ENCODE peak calls at places on chromosomes 11 and 22, in nine cellular contexts. U, A, J, E, X, F, G, Q and V are unnamed samples.

GRCh38 chr11:122758974-122759373 is 79.3 kb upstream of the CRTAM start:
- DNase-seq in U (no peak), A (no peak), J (no peak), E (no peak), X (no peak), F (peak), G (no peak), Q (peak), V (no peak)

GRCh38 chr11:128343870-128344269 is 243.5 kb downstream of the ETS1 start:
- DNase-seq in U (no peak), A (no peak), J (no peak), E (no peak), X (no peak), F (no peak), G (no peak), Q (no peak), V (no peak)

GRCh38 chr11:69227271-69227670 is 66.7 kb upstream of the MYEOV start:
- DNase-seq in U (no peak), A (no peak), J (peak), E (no peak), X (no peak), F (no peak), G (no peak), Q (no peak), V (no peak)

GRCh38 chr11:26951849-26952515 is 41.9 kb upstream of the FIBIN start:
- DNase-seq in U (no peak), A (no peak), J (no peak), E (no peak), X (no peak), F (no peak), G (peak), Q (no peak), V (peak)

GRCh38 chr11:79018371-79018849 is 422.4 kb downstream of the TENM4 start:
- DNase-seq in U (no peak), A (no peak), J (no peak), E (no peak), X (no peak), F (no peak), G (no peak), Q (no peak), V (no peak)

GRCh38 chr11:43992834-43993637 is 50.6 kb downstream of the C11orf96 start:
- DNase-seq in U (no peak), A (no peak), J (no peak), E (no peak), X (peak), F (peak), G (no peak), Q (no peak), V (no peak)

GRCh38 chr11:20470348-20470747 is 82.8 kb downstream of the PRMT3 start:
- DNase-seq in U (no peak), A (no peak), J (no peak), E (no peak), X (no peak), F (no peak), G (no peak), Q (no peak), V (no peak)

GRCh38 chr11:122584670-122585069 is 70.9 kb upstream of the UBASH3B start:
- DNase-seq in U (no peak), A (no peak), J (no peak), E (no peak), X (no peak), F (peak), G (no peak), Q (no peak), V (no peak)

GRCh38 chr22:49900441-49901230 is 17.6 kb downstream of the ALG12 start:
- DNase-seq in U (no peak), A (no peak), J (no peak), E (no peak), X (no peak), F (no peak), G (peak), Q (peak), V (no peak)

GRCh38 chr11:17152306-17152705 is 55.5 kb downstream of the PIK3C2A start:
- DNase-seq in U (no peak), A (no peak), J (no peak), E (no peak), X (no peak), F (no peak), G (no peak), Q (no peak), V (no peak)